ENCODE peak calls at places on chromosome 9, in five cellular contexts. U is HEK293T, T is K562, Y is HepG2, Q is A549. H is an unnamed sample.

GRCh38 chr9:78866228-78867132 is 569.6 kb downstream of the PSAT1 start:
- DNase-seq in Q (peak), U (no peak), T (no peak), Y (peak), H (peak)

GRCh38 chr9:96858018-96858573 is 3.8 kb upstream of the ZNF782 start:
- DNase-seq in T (peak), U (no peak), Y (peak), Q (no peak), H (peak)

GRCh38 chr9:133956520-133957076 is 35.5 kb downstream of the VAV2 start:
- DNase-seq in Y (no peak), U (no peak), T (no peak), Q (no peak), H (peak)

GRCh38 chr9:15295761-15296405 is 11.1 kb downstream of the TTC39B start:
- DNase-seq in U (no peak), Q (no peak), T (no peak), Y (peak), H (peak)

GRCh38 chr9:112890106-112891081 is at the start of gene SLC46A2:
- DNase-seq in U (no peak), T (no peak), Y (no peak), Q (no peak), H (no peak)

GRCh38 chr9:123955637-123956036 is 25.7 kb upstream of the DENND1A start:
- DNase-seq in Q (no peak), Y (no peak), T (no peak), U (no peak), H (no peak)

GRCh38 chr9:77841739-77842386 is 189.7 kb downstream of the GNAQ start:
- DNase-seq in T (no peak), Q (peak), Y (no peak), U (no peak), H (no peak)

GRCh38 chr9:135639196-135639595 is at the start of gene GLT6D1:
- DNase-seq in Y (no peak), U (no peak), Q (no peak), T (no peak), H (no peak)

GRCh38 chr9:136629879-136630661 is 32.6 kb upstream of the EGFL7 start:
- DNase-seq in U (peak), Y (peak), T (peak), Q (no peak), H (peak)

GRCh38 chr9:123401879-123402513 is 46.0 kb downstream of the CRB2 start:
- DNase-seq in Q (peak), Y (peak), T (peak), U (peak), H (peak)

GRCh38 chr9:2015581-2016410 is 649 bp downstream of the SMARCA2 start:
- DNase-seq in Q (peak), U (peak), T (peak), Y (peak), H (peak)

GRCh38 chr9:35341021-35341420 is 148.9 kb upstream of the RUSC2 start:
- DNase-seq in Y (no peak), Q (no peak), U (no peak), T (no peak), H (no peak)

GRCh38 chr9:76585487-76586459 is 126.8 kb downstream of the GCNT1 start:
- DNase-seq in T (no peak), Q (no peak), U (no peak), Y (no peak), H (no peak)

GRCh38 chr9:93133641-93134017 is 422 bp downstream of the NINJ1 start:
- DNase-seq in Y (peak), T (peak), Q (peak), U (peak), H (peak)

GRCh38 chr9:98985596-98985995 is 41.9 kb downstream of the COL15A1 start:
- DNase-seq in T (no peak), U (no peak), Q (no peak), Y (no peak), H (no peak)

GRCh38 chr9:2574215-2574614 is 47.4 kb upstream of the VLDLR start:
- DNase-seq in Q (peak), T (no peak), Y (no peak), U (no peak), H (no peak)

GRCh38 chr9:109232449-109232848 is 65.4 kb upstream of the FRRS1L start:
- DNase-seq in Q (no peak), Y (no peak), U (no peak), T (no peak), H (peak)
- TF ChIP-seq BHLHE40 in Q (no peak), Y (no peak), U (no peak), T (no peak), H (no peak)

GRCh38 chr9:110319781-110320180 is 17.9 kb downstream of the TXNDC8 start:
- DNase-seq in U (no peak), Y (no peak), T (no peak), Q (no peak), H (no peak)

GRCh38 chr9:110320651-110321050 is 17.0 kb downstream of the TXNDC8 start:
- DNase-seq in Y (no peak), Q (no peak), T (no peak), U (no peak), H (peak)

GRCh38 chr9:110317921-110318320 is 19.7 kb downstream of the TXNDC8 start:
- DNase-seq in Y (no peak), Q (no peak), U (no peak), T (no peak), H (no peak)

GRCh38 chr9:110323831-110324230 is 13.8 kb downstream of the TXNDC8 start:
- DNase-seq in T (no peak), Q (no peak), Y (no peak), U (no peak), H (no peak)

DNA sequence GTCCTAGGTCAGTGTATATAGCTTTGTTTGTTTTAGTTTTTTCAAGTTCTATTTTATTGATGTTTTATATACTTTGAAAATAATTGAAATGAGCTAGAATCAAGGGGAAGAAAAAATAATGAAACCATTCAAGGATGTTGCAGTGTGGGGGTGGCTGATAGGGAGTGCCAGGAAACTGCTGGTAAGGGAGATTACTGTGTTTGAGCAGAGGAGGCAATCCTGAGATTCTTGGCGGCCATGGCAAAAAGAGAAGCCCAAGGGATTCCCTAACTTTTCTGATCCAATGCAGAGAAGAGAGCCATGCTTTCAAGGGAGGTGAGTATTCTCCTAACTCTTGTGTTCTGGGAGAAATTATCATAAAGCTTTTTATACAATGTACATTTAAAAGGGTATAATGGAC is 16.6 kb downstream of the TXNDC8 start:
- DNase-seq in Y (no peak), T (no peak), Q (no peak), U (no peak), H (no peak)
- TF ChIP-seq BHLHE40 in Y (no peak), T (no peak), Q (no peak), U (no peak), H (no peak)

GRCh38 chr9:114309096-114309495 is 13.8 kb upstream of the ORM1 start:
- DNase-seq in T (no peak), Q (no peak), Y (no peak), U (no peak), H (no peak)
- TF ChIP-seq BHLHE40 in T (no peak), Q (no peak), Y (no peak), U (no peak), H (no peak)

GRCh38 chr9:4490705-4491620 is 695 bp downstream of the SLC1A1 start:
- DNase-seq in U (no peak), Y (no peak), T (no peak), Q (no peak), H (no peak)

GRCh38 chr9:4486176-4486575 is 4.1 kb upstream of the SLC1A1 start:
- DNase-seq in U (no peak), Y (no peak), T (no peak), Q (no peak), H (no peak)

GRCh38 chr9:4489562-4489918 is 728 bp upstream of the SLC1A1 start:
- DNase-seq in Q (peak), Y (no peak), T (no peak), U (peak), H (no peak)

GRCh38 chr9:4491621-4491975 is 1.3 kb downstream of the SLC1A1 start:
- DNase-seq in T (no peak), Q (no peak), Y (no peak), U (no peak), H (no peak)

GRCh38 chr9:4489919-4490704 is at the start of gene SLC1A1:
- DNase-seq in T (no peak), Y (no peak), U (peak), Q (peak), H (peak)
- TF ChIP-seq BHLHE40 in T (no peak), Y (no peak), U (no peak), Q (no peak), H (no peak)

GRCh38 chr9:73577867-73578266 is 426.2 kb downstream of the ANXA1 start:
- DNase-seq in Y (no peak), T (peak), U (peak), Q (peak), H (no peak)
- TF ChIP-seq BHLHE40 in Y (no peak), T (no peak), U (no peak), Q (no peak), H (no peak)

DNA sequence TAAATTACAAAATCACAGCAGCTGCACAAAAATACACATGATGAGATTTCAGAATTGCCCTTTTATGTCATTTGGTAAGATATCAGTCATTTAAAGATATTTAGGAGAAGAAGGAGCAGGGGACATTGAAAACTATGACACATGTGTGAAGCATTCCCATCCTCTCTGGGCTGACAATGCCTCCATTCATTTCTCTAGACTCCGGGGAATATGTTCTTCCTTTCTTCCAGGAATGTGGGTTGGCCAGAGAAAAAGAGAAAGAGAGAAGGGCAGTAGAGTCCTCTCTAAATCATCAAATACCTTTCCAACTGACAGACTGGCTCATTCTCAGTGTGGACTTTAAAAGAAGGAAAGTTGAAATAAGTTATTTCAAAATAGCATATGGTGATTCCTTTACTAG is 205.6 kb upstream of the ADAMTSL1 start:
- DNase-seq in T (no peak), Y (no peak), Q (no peak), U (no peak), H (peak)
- TF ChIP-seq BHLHE40 in T (no peak), Y (no peak), Q (no peak), U (no peak), H (no peak)

DNA sequence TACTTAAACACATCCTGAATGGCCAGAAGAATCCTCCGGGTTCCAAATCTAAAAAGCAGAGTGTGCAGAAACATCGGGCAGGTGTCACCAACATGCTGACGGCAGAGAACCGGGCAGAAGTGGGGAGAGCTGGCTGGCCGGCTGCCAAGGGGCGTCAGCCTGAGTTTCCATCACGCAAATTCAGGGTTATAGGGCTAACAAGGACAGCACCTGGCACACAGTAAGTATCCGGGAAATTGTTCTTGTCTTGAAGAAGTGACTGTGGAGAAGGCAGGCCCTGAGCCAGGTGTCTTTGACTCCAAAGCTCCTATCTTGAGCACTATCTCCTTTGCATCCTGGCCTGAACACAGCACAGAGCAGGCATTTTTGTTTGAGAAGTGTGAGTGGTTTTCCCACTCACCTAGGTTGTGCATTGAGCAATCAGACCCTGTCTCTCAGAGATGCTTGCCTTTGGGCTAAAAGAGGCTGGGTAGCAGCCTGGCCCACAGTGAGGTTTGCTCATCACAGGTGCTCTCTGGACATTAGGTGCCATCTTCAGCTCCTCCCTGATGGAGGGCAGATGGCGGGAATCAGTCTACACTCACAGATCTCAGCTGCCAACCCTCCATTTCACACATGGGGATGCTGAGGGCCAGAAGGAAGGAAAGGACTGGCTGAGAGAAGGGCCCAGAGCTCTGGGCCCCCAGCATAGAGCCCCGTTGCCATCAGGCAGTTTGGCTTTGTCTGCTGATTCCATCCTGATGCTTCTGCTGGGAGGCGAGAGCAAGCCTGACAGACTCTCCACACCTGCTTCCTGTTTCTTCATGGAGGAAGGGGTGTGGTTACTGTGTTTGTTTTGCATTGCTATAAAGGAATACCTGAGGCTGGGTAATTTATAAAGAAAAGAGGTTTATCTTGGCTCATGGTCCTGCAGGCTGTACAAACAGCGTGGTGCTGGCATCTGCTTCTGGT is 52.8 kb downstream of the WHRN start:
- DNase-seq in U (no peak), Y (no peak), T (no peak), Q (no peak), H (no peak)
- TF ChIP-seq BHLHE40 in U (no peak), Y (no peak), T (no peak), Q (no peak), H (no peak)

H was measured in IMR-90.